ENCODE peak calls at places on chromosomes 2 and 18, in four cellular contexts. S is RPMI7951, B is substantia nigra, F is AG04449. M is an unnamed sample.

GRCh38 chr2:105431367-105432088 is 32.7 kb upstream of the FHL2 start:
- DNase-seq in F (no peak), B (peak), S (peak), M (no peak)

GRCh38 chr18:10285283-10285640 is 169.2 kb upstream of the APCDD1 start:
- DNase-seq in F (no peak), B (no peak), S (no peak), M (no peak)

GRCh38 chr2:173652311-173652710 is 297.6 kb downstream of the CDCA7 start:
- DNase-seq in S (peak), B (no peak), F (peak), M (no peak)

GRCh38 chr2:120605231-120605935 is 130.3 kb upstream of the GLI2 start:
- DNase-seq in B (no peak), F (no peak), S (no peak), M (no peak)

GRCh38 chr2:205563646-205564045 is 118.7 kb upstream of the NRP2 start:
- DNase-seq in B (no peak), F (no peak), S (no peak), M (no peak)

GRCh38 chr2:164816900-164817299 is 24.7 kb downstream of the COBLL1 start:
- DNase-seq in B (no peak), F (no peak), S (no peak), M (no peak)

GRCh38 chr2:102839668-102840388 is 78.0 kb downstream of the TMEM182 start:
- DNase-seq in B (peak), S (peak), F (no peak), M (no peak)

GRCh38 chr2:241496904-241497877 is 11.2 kb downstream of the STK25 start:
- DNase-seq in F (no peak), S (no peak), B (no peak), M (no peak)

GRCh38 chr2:190627881-190628412 is 20.9 kb upstream of the NAB1 start:
- DNase-seq in B (peak), F (no peak), S (peak), M (no peak)

GRCh38 chr2:218081695-218082094 is 12.6 kb downstream of the RUFY4 start:
- DNase-seq in S (peak), B (no peak), F (peak), M (no peak)

GRCh38 chr2:168136392-168136977 is 110.9 kb downstream of the STK39 start:
- DNase-seq in S (peak), F (no peak), B (no peak), M (no peak)

GRCh38 chr18:79511671-79512301 is 116.1 kb downstream of the NFATC1 start:
- DNase-seq in F (no peak), B (no peak), S (no peak), M (peak)

GRCh38 chr2:231017250-231017636 is 20.1 kb upstream of the C2orf72 start:
- DNase-seq in B (peak), F (no peak), S (peak), M (no peak)

GRCh38 chr18:44588466-44588865 is 92.2 kb upstream of the SETBP1 start:
- DNase-seq in F (no peak), S (no peak), B (no peak), M (no peak)

GRCh38 chr18:3457261-3457724 is 7.3 kb downstream of the TGIF1 start:
- DNase-seq in S (no peak), F (no peak), B (no peak), M (no peak)

M was measured in coronary artery.